ENCODE peak calls at places on chromosome 19, in six cellular contexts. One of them, this sample, is unnamed.
A peak's percentile ranks its signal among the peaks of the same experiment; 100 is the strongest.

GRCh38 chr19:38792250-38793111 is 3.5 kb downstream of the LGALS7B start:
- DNase-seq in ELR: no peak
- DNase-seq in MV-4-11: no peak
- DNase-seq in anterior cingulate cortex: no peak
- DNase-seq in heart right ventricle: no peak
- DNase-seq in progenitor cell of endocrine pancreas: no peak
- DNase-seq in this sample: no peak

GRCh38 chr19:35904312-35905068 is 2.2 kb downstream of the HCST start:
- DNase-seq in ELR: no peak
- DNase-seq in MV-4-11: peak; percentile 75
- DNase-seq in anterior cingulate cortex: no peak
- DNase-seq in heart right ventricle: no peak
- DNase-seq in progenitor cell of endocrine pancreas: no peak
- DNase-seq in this sample: no peak

GRCh38 chr19:29143183-29143582 is 69.8 kb downstream of the UQCRFS1 start:
- DNase-seq in ELR: no peak
- DNase-seq in MV-4-11: no peak
- DNase-seq in anterior cingulate cortex: no peak
- DNase-seq in heart right ventricle: no peak
- DNase-seq in progenitor cell of endocrine pancreas: no peak
- DNase-seq in this sample: no peak

GRCh38 chr19:16899566-16900075 is 10.8 kb downstream of the F2RL3 start:
- DNase-seq in ELR: peak; percentile 62
- DNase-seq in MV-4-11: peak; percentile 78
- DNase-seq in anterior cingulate cortex: no peak
- DNase-seq in heart right ventricle: no peak
- DNase-seq in progenitor cell of endocrine pancreas: no peak
- DNase-seq in this sample: no peak

GRCh38 chr19:33689138-33689746 is 67.5 kb downstream of the CHST8 start:
- DNase-seq in ELR: no peak
- DNase-seq in MV-4-11: no peak
- DNase-seq in anterior cingulate cortex: no peak
- DNase-seq in heart right ventricle: no peak
- DNase-seq in progenitor cell of endocrine pancreas: no peak
- DNase-seq in this sample: no peak

GRCh38 chr19:8457209-8457608 is 12.4 kb downstream of the HNRNPM start:
- DNase-seq in ELR: no peak
- DNase-seq in MV-4-11: no peak
- DNase-seq in anterior cingulate cortex: no peak
- DNase-seq in heart right ventricle: no peak
- DNase-seq in progenitor cell of endocrine pancreas: no peak
- DNase-seq in this sample: no peak

GRCh38 chr19:50568321-50569022 is at the start of gene LRRC4B:
- DNase-seq in ELR: no peak
- DNase-seq in MV-4-11: no peak
- DNase-seq in anterior cingulate cortex: peak; percentile 11
- DNase-seq in heart right ventricle: no peak
- DNase-seq in progenitor cell of endocrine pancreas: no peak
- DNase-seq in this sample: no peak

GRCh38 chr19:18474366-18474887 is 36.5 kb upstream of the ISYNA1 start:
- DNase-seq in ELR: no peak
- DNase-seq in MV-4-11: no peak
- DNase-seq in anterior cingulate cortex: no peak
- DNase-seq in heart right ventricle: no peak
- DNase-seq in progenitor cell of endocrine pancreas: no peak
- DNase-seq in this sample: no peak

GRCh38 chr19:35986664-35987570 is 8.1 kb upstream of the SDHAF1 start:
- DNase-seq in ELR: no peak
- DNase-seq in MV-4-11: peak; percentile 80
- DNase-seq in anterior cingulate cortex: no peak
- DNase-seq in heart right ventricle: peak; percentile 12
- DNase-seq in progenitor cell of endocrine pancreas: no peak
- DNase-seq in this sample: no peak

GRCh38 chr19:45497791-45498190 is 452 bp upstream of the PPM1N start:
- DNase-seq in ELR: no peak
- DNase-seq in MV-4-11: no peak
- DNase-seq in anterior cingulate cortex: no peak
- DNase-seq in heart right ventricle: no peak
- DNase-seq in progenitor cell of endocrine pancreas: no peak
- DNase-seq in this sample: no peak

GRCh38 chr19:33176670-33177416 is 17.3 kb upstream of the LRP3 start:
- DNase-seq in ELR: peak; percentile 98
- DNase-seq in MV-4-11: peak; percentile 100
- DNase-seq in anterior cingulate cortex: peak; percentile 95
- DNase-seq in heart right ventricle: peak; percentile 97
- DNase-seq in progenitor cell of endocrine pancreas: peak; percentile 99
- DNase-seq in this sample: peak; percentile 89

GRCh38 chr19:3554254-3555083 is 2.9 kb downstream of the MFSD12 start:
- DNase-seq in ELR: no peak
- DNase-seq in MV-4-11: peak; percentile 44
- DNase-seq in anterior cingulate cortex: no peak
- DNase-seq in heart right ventricle: no peak
- DNase-seq in progenitor cell of endocrine pancreas: no peak
- DNase-seq in this sample: no peak

GRCh38 chr19:47107201-47107952 is 6.2 kb downstream of the ZC3H4 start:
- DNase-seq in ELR: peak; percentile 43
- DNase-seq in MV-4-11: peak; percentile 59
- DNase-seq in anterior cingulate cortex: peak; percentile 16
- DNase-seq in heart right ventricle: no peak
- DNase-seq in progenitor cell of endocrine pancreas: no peak
- DNase-seq in this sample: no peak

GRCh38 chr19:31285744-31286143 is 63.5 kb downstream of the TSHZ3 start:
- DNase-seq in ELR: peak; percentile 2
- DNase-seq in MV-4-11: peak; percentile 4
- DNase-seq in anterior cingulate cortex: no peak
- DNase-seq in heart right ventricle: no peak
- DNase-seq in progenitor cell of endocrine pancreas: no peak
- DNase-seq in this sample: no peak

GRCh38 chr19:2728783-2729387 is 7.7 kb upstream of the DIRAS1 start:
- DNase-seq in ELR: no peak
- DNase-seq in MV-4-11: peak; percentile 41
- DNase-seq in anterior cingulate cortex: no peak
- DNase-seq in heart right ventricle: no peak
- DNase-seq in progenitor cell of endocrine pancreas: no peak
- DNase-seq in this sample: no peak

GRCh38 chr19:14081797-14082674 is 3.5 kb downstream of the C19orf67 start:
- DNase-seq in ELR: peak; percentile 44
- DNase-seq in MV-4-11: no peak
- DNase-seq in anterior cingulate cortex: no peak
- DNase-seq in heart right ventricle: peak; percentile 52
- DNase-seq in progenitor cell of endocrine pancreas: no peak
- DNase-seq in this sample: no peak